ENCODE peak calls at places on chromosomes 4 and X, in nine cellular contexts. I is GM06990, M is neural progenitor cell, E is GM23338, V is lower leg skin, J is colonic mucosa, C is cardiac fibroblast, G is BE2C, W is astrocyte of the spinal cord. S is an unnamed sample.

GRCh38 chrX:70030242-70030823 is 19.4 kb downstream of the AWAT2 start:
- DNase-seq in I (no peak), M (peak; percentile 71), E (peak; percentile 70), V (no peak), J (peak; percentile 29), C (peak; percentile 72), G (peak; percentile 41), W (peak; percentile 27), S (peak; percentile 32)

GRCh38 chrX:68365356-68365755 is 67.9 kb downstream of the OPHN1 start:
- DNase-seq in I (no peak), M (no peak), E (no peak), V (no peak), J (no peak), C (peak; percentile 3), G (no peak), W (no peak), S (no peak)

GRCh38 chrX:106619797-106620196 is 8.0 kb downstream of the RADX start:
- DNase-seq in I (no peak), M (no peak), E (peak; percentile 2), V (no peak), J (no peak), C (peak; percentile 16), G (no peak), W (peak; percentile 3), S (no peak)

GRCh38 chr4:82899339-82899738 is 1.2 kb upstream of the THAP9 start:
- DNase-seq in I (no peak), M (no peak), E (no peak), V (no peak), J (no peak), C (peak; percentile 33), G (no peak), W (peak; percentile 37), S (no peak)

GRCh38 chr4:143186634-143187033 is 1.9 kb downstream of the USP38 start:
- DNase-seq in I (no peak), M (peak; percentile 6), E (peak; percentile 29), V (no peak), J (peak; percentile 19), C (peak; percentile 12), G (no peak), W (peak; percentile 22), S (no peak)

GRCh38 chrX:43878902-43879526 is 3.2 kb downstream of the MAOB start:
- DNase-seq in I (no peak), M (no peak), E (no peak), V (no peak), J (no peak), C (peak; percentile 30), G (no peak), W (no peak), S (no peak)

GRCh38 chrX:34859191-34859590 is 83.4 kb upstream of the FAM47B start:
- DNase-seq in I (no peak), M (no peak), E (no peak), V (no peak), J (no peak), C (no peak), G (no peak), W (no peak), S (no peak)

GRCh38 chrX:28659269-28659668 is 72.0 kb downstream of the IL1RAPL1 start:
- DNase-seq in I (no peak), M (no peak), E (peak; percentile 69), V (no peak), J (peak; percentile 17), C (no peak), G (peak; percentile 2), W (no peak), S (no peak)

GRCh38 chr4:75142377-75142776 is 209.5 kb downstream of the PARM1 start:
- DNase-seq in I (no peak), M (no peak), E (no peak), V (no peak), J (no peak), C (no peak), G (no peak), W (no peak), S (no peak)

DNA sequence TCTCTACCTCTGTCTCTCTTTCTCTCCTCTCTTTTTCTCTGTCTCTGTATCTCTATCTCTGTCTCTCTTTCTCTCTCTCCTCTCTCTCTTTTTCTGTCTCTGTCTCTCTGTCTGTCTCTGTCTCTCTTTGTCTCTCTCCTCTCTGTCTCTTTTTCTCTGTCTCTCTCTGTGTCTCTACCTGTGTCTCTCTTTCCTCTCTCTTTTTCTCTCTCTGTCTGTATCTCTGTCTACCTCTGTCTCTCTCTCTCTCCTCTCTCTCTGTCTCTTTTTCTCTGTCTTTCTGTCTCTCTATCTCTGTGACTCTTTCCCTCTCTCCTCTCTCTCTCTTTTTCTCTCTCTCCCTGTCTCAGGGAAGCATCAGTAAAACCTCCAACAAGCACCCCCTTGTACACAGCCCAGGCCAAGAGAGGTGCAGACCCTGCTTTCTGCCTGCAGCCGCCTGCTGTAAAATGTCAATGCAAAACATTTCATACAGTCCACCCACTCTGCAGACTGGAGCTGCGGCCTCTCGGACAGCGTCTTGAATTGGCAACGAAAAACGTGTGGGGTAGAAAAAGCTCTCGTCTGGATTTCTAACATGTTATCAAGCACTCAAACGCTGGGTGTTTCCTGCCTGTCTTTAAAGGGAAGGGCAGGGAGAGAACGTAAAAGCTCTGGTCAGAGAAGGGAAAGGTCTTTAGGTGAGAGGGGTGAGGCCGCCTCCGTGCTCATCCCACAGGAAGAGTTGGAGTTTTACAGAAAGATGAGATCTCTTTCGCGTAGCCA is 3.7 kb upstream of the SHOX start:
- DNase-seq in I (no peak), M (peak; percentile 50), E (no peak), V (peak; percentile 20), J (no peak), C (no peak), G (no peak), W (no peak), S (no peak)
- TF ChIP-seq CTCF in I (no peak), M (no peak), E (no peak), V (no peak), J (no peak), C (no peak), G (no peak), W (no peak), S (no peak)

DNA sequence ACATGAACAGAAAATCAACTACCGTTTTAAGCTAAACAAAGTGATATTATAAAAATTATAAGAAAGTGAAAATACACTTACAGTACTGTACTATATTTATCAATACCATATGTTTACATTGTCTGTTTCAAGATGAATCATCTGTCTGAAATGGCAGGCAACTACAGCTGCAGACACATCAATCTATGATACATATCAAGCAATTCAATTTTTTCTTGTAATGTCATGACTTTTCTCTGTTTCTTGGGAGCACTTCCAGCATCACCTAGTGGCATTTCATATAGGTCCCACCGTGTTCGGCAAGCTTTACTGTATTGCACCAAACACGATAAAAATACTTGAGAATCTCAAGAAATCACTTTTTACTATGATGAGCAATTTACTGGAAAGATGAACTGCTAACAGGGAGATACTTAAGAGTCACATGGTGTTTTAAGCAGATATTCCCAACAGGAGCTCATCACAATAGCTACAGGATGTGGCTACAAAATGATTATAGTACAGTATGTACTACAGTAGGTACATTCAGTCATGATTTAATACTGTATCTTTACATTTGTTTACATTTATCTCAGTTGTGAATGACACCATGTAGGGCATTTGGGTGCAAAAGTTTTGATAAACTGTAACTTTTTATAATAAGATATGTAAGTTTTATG is 207.4 kb downstream of the ADAM29 start:
- DNase-seq in I (no peak), M (no peak), E (no peak), V (no peak), J (no peak), C (no peak), G (no peak), W (peak; percentile 8), S (no peak)
- TF ChIP-seq CTCF in I (no peak), M (no peak), E (no peak), V (no peak), J (no peak), C (no peak), G (no peak), W (no peak), S (no peak)

DNA sequence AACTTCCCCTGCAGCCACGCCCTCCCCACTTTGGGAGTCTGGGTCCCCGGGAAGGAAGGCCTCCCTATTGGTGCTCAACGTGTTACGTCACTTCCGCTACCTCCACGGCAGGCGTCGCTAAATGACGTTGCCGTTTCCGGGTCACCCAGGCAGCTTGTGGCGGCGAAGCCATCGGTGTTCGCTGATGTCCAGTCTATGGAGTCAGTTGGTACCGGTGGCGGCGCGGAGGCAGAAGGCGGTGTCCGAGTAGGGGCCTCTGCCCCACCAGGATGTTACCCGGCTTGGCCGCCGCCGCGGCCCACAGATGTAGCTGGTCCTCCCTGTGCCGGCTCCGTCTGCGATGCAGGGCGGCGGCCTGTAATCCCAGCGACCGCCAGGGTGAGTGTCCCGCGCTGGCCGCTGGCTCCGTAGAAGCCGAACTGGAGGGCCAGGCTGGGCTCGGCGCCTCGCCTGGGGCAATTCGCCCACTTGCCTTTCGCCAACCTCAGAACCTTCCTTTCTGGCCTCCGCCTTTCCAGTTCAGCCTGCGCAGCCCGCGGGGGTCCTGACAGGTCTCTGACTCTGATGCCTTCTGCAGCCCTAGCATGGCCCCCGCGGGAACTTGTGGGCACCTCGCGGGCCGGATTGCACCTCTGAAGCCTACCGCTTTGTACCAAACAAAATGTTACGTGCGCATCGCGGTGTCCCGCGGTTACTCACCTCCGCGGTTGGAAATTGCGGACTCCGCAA is at the start of gene SLC30A9:
- DNase-seq in I (peak; percentile 90), M (peak; percentile 97), E (peak; percentile 98), V (peak; percentile 99), J (peak; percentile 97), C (peak; percentile 94), G (peak; percentile 94), W (peak; percentile 94), S (peak; percentile 75)
- TF ChIP-seq CTCF in I (peak; percentile 20), M (peak; percentile 53), E (peak; percentile 32), V (peak; percentile 14), J (peak; percentile 34), C (peak; percentile 50), G (peak; percentile 38), W (peak; percentile 39), S (peak; percentile 61)

GRCh38 chr4:929970-930625 is 2.0 kb downstream of the GAK start:
- DNase-seq in I (no peak), M (no peak), E (no peak), V (peak; percentile 43), J (peak; percentile 38), C (no peak), G (no peak), W (no peak), S (no peak)

GRCh38 chr4:930827-931193 is 1.3 kb downstream of the GAK start:
- DNase-seq in I (no peak), M (no peak), E (no peak), V (peak; percentile 58), J (peak; percentile 46), C (no peak), G (no peak), W (no peak), S (no peak)

GRCh38 chr4:931194-931959 is 739 bp downstream of the GAK start:
- DNase-seq in I (no peak), M (no peak), E (no peak), V (peak; percentile 90), J (peak; percentile 58), C (peak; percentile 35), G (no peak), W (no peak), S (no peak)

GRCh38 chr4:931960-932712 is at the start of the genes GAK and TMEM175:
- DNase-seq in I (peak; percentile 99), M (peak; percentile 99), E (peak; percentile 97), V (peak; percentile 99), J (peak; percentile 95), C (peak; percentile 97), G (peak; percentile 98), W (peak; percentile 96), S (peak; percentile 95)

DNA sequence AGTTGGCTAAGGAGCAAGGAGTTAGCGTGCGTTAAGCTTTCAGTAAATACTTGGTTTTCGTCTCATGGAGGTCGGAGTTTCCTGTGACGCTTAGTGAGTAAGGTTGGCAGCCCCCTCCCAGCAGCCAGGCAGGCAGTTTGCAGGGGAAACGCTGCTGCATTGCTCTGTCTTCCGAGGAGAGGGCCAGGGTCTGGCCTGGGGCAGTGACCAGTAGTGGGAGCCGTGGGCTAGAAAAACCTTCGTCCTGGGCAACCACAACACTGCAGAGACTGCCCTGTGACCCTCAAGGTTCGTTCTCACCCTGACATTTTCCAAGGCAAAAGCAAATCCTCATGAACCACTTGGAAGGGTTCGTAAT is 432 bp downstream of the TMEM175 start:
- DNase-seq in I (no peak), M (peak; percentile 56), E (no peak), V (no peak), J (peak; percentile 37), C (no peak), G (no peak), W (no peak), S (no peak)
- TF ChIP-seq CTCF in I (no peak), M (peak; percentile 26), E (no peak), V (no peak), J (no peak), C (no peak), G (peak; percentile 16), W (no peak), S (peak; percentile 24)

S was measured in progenitor cell of endocrine pancreas.